ENCODE peak calls at places on chromosome 6, in four cellular contexts. H is CD8-positive, alpha-beta T cell; P is cardiac muscle cell; A is foreskin fibroblast. O is an unnamed sample.

GRCh38 chr6:158068893-158069799 is 87.5 kb downstream of the SYNJ2 start:
- DNase-seq in P (peak), A (peak), H (no peak), O (no peak)

GRCh38 chr6:137051790-137052472 is 7.2 kb upstream of the IL20RA start:
- DNase-seq in H (no peak), P (no peak), A (no peak), O (no peak)

GRCh38 chr6:41965429-41966213 is 24.0 kb upstream of the CCND3 start:
- DNase-seq in H (no peak), P (no peak), A (no peak), O (no peak)

GRCh38 chr6:142412241-142412640 is 110.4 kb downstream of the ADGRG6 start:
- DNase-seq in P (no peak), A (no peak), H (no peak), O (no peak)

GRCh38 chr6:23735151-23735550 is 390.9 kb upstream of the NRSN1 start:
- DNase-seq in H (no peak), P (no peak), A (peak), O (no peak)

GRCh38 chr6:150613269-150613668 is 13.6 kb downstream of the PLEKHG1 start:
- DNase-seq in A (no peak), P (no peak), H (no peak), O (no peak)

GRCh38 chr6:68634503-68635411 is at the start of gene ADGRB3:
- DNase-seq in P (peak), A (peak), H (no peak), O (no peak)

GRCh38 chr6:132236744-132237143 is 164.5 kb downstream of the MOXD1 start:
- DNase-seq in A (peak), H (no peak), P (no peak), O (no peak)

GRCh38 chr6:161561938-161562337 is 288.1 kb upstream of the AGPAT4 start:
- DNase-seq in P (no peak), H (no peak), A (no peak), O (no peak)

GRCh38 chr6:85997206-85997605 is 354.5 kb upstream of the SYNCRIP start:
- DNase-seq in H (no peak), P (no peak), A (no peak), O (no peak)

GRCh38 chr6:142833054-142833453 is 111.9 kb downstream of the HIVEP2 start:
- DNase-seq in H (no peak), A (peak), P (peak), O (no peak)

GRCh38 chr6:16415677-16416076 is 177.3 kb downstream of the GMPR start:
- DNase-seq in A (no peak), H (no peak), P (no peak), O (no peak)

GRCh38 chr6:33079575-33079974 is 3.8 kb downstream of the HLA-DPB1 start:
- DNase-seq in H (no peak), P (no peak), A (no peak), O (no peak)

GRCh38 chr6:158818580-158819212 is 472 bp downstream of the EZR start:
- DNase-seq in A (peak), H (peak), P (peak), O (no peak)

GRCh38 chr6:118844915-118845314 is 49.0 kb upstream of the ASF1A start:
- DNase-seq in H (no peak), A (no peak), P (no peak), O (no peak)

GRCh38 chr6:7402746-7403145 is 13.1 kb downstream of the RIOK1 start:
- DNase-seq in A (no peak), H (no peak), P (no peak), O (no peak)

GRCh38 chr6:29681811-29682210 is 859 bp upstream of the ZFP57 start:
- DNase-seq in A (no peak), P (peak), H (no peak), O (no peak)

GRCh38 chr6:157233686-157234085 is 89.6 kb downstream of the TMEM242 start:
- DNase-seq in A (no peak), H (no peak), P (no peak), O (no peak)

GRCh38 chr6:85516168-85516567 is 66.3 kb downstream of the NT5E start:
- DNase-seq in P (peak), A (peak), H (no peak), O (no peak)

GRCh38 chr6:106614131-106614530 is 15.2 kb downstream of the RTN4IP1 start:
- DNase-seq in H (no peak), A (no peak), P (no peak), O (no peak)
- H3K4me3 ChIP-seq in H (no peak), A (no peak), P (no peak), O (no peak)

GRCh38 chr6:108360919-108361311 is 66.1 kb downstream of the AFG1L start:
- DNase-seq in A (no peak), P (no peak), H (no peak), O (no peak)
- H3K4me3 ChIP-seq in A (no peak), P (no peak), H (no peak), O (no peak)

DNA sequence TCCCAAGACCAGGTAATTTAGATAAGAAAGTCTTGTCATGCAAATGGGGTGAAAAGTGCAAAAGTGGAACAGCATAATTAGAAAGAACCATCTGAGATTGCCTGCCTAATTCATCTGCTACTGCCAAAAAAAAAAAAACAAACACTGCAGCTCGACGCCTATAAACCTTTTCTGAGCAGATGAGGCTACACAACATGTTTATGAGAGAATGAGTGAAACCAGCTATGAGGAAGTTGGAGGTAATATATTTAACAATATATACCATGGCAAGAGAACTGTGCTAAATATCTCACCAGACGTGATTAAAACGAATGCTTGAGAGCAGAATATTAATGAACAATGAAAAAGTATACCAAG is 50.0 kb downstream of the LAMA4 start:
- DNase-seq in H (no peak), A (no peak), P (no peak), O (no peak)
- H3K4me3 ChIP-seq in H (no peak), A (no peak), P (no peak), O (no peak)

GRCh38 chr6:37173573-37174195 is 3.7 kb downstream of the PIM1 start:
- DNase-seq in A (no peak), H (no peak), P (peak), O (no peak)

GRCh38 chr6:37174515-37175331 is 4.8 kb downstream of the PIM1 start:
- DNase-seq in H (no peak), A (no peak), P (no peak), O (no peak)

GRCh38 chr6:37171970-37172812 is 2.2 kb downstream of the PIM1 start:
- DNase-seq in A (peak), P (peak), H (peak), O (peak)

GRCh38 chr6:37174196-37174514 is 4.2 kb downstream of the PIM1 start:
- DNase-seq in H (no peak), P (no peak), A (no peak), O (no peak)

DNA sequence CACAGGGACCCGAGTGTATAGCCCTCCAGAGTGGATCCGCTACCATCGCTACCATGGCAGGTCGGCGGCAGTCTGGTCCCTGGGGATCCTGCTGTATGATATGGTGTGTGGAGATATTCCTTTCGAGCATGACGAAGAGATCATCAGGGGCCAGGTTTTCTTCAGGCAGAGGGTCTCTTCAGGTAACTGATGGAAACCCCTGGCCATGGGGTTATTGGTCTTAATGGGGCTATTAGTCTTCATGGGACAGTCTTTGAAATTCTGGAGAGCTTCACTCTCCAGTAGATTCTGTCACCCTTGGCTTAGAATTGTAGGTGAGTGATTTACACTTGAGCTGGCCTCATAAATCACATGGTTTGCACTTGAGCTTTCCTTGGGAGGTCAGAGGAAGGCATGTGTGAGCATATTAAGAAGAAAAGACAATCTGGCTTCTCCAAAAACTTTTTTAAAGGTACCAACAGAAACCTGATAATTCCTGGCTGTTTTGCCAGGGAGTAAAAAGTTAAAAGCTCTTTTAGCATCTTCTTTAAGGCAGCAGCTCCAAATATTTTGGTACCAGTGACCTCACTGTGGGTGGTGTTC is 3.1 kb downstream of the PIM1 start:
- DNase-seq in P (no peak), A (no peak), H (no peak), O (no peak)
- H3K4me3 ChIP-seq in P (no peak), A (peak), H (peak), O (no peak)

GRCh38 chr6:89410231-89411018 is 1.6 kb downstream of the RRAGD start:
- DNase-seq in H (no peak), A (peak), P (no peak), O (no peak)
- H3K4me3 ChIP-seq in H (peak), A (no peak), P (peak), O (peak)

DNA sequence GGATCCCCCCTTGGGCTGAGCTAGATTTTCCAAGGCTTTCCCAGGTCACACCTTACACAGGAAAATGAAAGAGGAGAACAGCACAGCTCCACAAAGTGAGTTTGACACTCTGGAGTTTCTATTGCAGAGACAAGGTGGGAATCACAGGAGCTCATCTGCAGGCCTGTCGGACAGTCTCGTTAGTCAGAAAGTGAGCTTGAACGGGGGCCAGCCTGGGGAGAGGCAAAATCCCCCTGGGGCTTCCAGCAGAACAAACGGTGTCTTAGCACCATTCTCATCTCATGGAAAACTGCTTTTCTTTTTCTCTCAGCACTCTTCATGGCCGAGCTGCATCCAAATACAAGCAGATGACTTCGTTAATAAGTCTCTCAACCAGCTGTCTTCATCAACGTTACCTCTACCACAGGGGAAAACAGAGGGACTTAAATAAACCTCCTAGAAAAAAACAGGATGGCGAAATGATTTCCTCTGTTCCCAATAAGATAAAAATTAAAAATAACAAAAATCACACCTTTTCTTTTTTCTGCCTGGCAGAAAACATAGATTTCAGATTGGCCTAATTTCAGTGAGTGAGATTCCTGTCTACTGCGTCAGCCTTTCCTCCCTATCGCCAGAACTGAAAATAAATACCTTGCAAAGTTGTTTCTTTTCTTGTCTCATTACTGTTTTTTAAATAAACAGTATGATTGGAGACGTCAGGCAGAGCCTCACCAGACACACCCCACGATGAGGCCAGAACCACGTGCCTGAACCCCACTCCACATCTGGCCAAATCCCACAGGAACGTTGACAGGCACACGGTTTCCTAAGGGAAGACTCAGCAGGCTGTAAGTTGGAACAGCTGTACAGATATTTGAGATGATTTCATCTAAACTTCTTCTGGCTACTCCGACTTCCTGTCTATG is 219.0 kb downstream of the TTLL2 start:
- DNase-seq in H (no peak), P (peak), A (peak), O (no peak)
- H3K4me3 ChIP-seq in H (no peak), P (no peak), A (no peak), O (no peak)

DNA sequence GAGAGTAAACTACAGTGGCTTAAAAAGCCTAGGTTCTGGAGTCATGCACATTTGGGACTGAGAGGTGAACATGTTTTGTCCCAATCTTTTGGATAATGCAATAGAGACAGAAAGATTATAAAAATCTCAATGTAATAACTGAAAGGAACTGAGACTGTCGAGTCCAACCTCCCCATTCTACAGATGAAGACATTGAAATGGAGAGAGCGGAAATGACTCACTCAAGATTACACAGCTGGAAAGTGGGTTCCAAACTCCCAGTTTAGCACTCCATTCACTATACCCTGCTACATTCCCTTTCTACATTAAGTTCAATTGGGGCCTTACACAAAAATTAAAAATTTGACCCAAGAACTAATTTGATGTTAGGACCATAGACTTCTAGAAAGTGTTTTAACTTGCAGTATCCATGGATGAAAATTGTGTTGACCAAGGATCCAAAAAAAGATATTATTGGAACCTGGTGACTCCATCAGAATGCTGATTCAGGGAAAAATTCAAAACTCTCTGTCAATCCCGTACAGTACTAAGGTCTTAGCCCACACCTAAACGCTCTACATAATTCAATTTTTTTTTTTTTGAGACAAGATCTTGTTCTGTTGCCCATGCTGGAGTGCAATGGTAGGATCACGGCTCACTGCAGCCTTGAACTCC is 1.5 kb upstream of the ILRUN start:
- DNase-seq in A (no peak), P (no peak), H (no peak), O (no peak)
- H3K4me3 ChIP-seq in A (no peak), P (no peak), H (peak), O (peak)